ENCODE peak calls at places on chromosome 7, in six cellular contexts. S is tibial artery; N is stomach; U is CD8-positive, alpha-beta T cell; Z is CD4-positive, CD25-positive, alpha-beta regulatory T cell; E is AG04450. Q is an unnamed sample.

GRCh38 chr7:17580141-17580540 is 281.7 kb downstream of the AHR start:
- DNase-seq in S (no peak), N (no peak), U (no peak), Z (no peak), E (peak; percentile 48), Q (peak; percentile 42)

GRCh38 chr7:43933902-43934560 is 7.8 kb downstream of the UBE2D4 start:
- DNase-seq in S (no peak), N (no peak), U (no peak), Z (no peak), E (no peak), Q (no peak)

GRCh38 chr7:132049462-132050304 is 493.3 kb upstream of the PODXL start:
- DNase-seq in S (no peak), N (peak; percentile 50), U (no peak), Z (no peak), E (no peak), Q (no peak)

GRCh38 chr7:66036382-66036781 is 39.2 kb upstream of the ASL start:
- DNase-seq in S (no peak), N (no peak), U (no peak), Z (no peak), E (no peak), Q (no peak)

GRCh38 chr7:19482628-19483027 is 226.2 kb downstream of the POLR1F start:
- DNase-seq in S (no peak), N (no peak), U (no peak), Z (no peak), E (no peak), Q (no peak)

GRCh38 chr7:47508389-47509380 is 73.2 kb downstream of the TNS3 start:
- DNase-seq in S (peak; percentile 16), N (no peak), U (no peak), Z (no peak), E (no peak), Q (no peak)

GRCh38 chr7:10022957-10023356 is 950.7 kb upstream of the PHF14 start:
- DNase-seq in S (no peak), N (no peak), U (no peak), Z (no peak), E (no peak), Q (peak; percentile 0)

GRCh38 chr7:156589808-156590207 is 50.8 kb upstream of the RNF32 start:
- DNase-seq in S (no peak), N (no peak), U (no peak), Z (no peak), E (no peak), Q (no peak)

GRCh38 chr7:522938-523289 is 3.3 kb upstream of the PDGFA start:
- DNase-seq in S (no peak), N (no peak), U (no peak), Z (no peak), E (no peak), Q (no peak)

GRCh38 chr7:519974-520458 is 370 bp upstream of the PDGFA start:
- DNase-seq in S (no peak), N (peak; percentile 63), U (no peak), Z (no peak), E (no peak), Q (peak; percentile 55)

GRCh38 chr7:522071-522937 is 2.7 kb upstream of the PDGFA start:
- DNase-seq in S (peak; percentile 53), N (peak; percentile 81), U (no peak), Z (no peak), E (no peak), Q (peak; percentile 62)

GRCh38 chr7:520503-521161 is 986 bp upstream of the PDGFA start:
- DNase-seq in S (no peak), N (no peak), U (no peak), Z (no peak), E (no peak), Q (no peak)

DNA sequence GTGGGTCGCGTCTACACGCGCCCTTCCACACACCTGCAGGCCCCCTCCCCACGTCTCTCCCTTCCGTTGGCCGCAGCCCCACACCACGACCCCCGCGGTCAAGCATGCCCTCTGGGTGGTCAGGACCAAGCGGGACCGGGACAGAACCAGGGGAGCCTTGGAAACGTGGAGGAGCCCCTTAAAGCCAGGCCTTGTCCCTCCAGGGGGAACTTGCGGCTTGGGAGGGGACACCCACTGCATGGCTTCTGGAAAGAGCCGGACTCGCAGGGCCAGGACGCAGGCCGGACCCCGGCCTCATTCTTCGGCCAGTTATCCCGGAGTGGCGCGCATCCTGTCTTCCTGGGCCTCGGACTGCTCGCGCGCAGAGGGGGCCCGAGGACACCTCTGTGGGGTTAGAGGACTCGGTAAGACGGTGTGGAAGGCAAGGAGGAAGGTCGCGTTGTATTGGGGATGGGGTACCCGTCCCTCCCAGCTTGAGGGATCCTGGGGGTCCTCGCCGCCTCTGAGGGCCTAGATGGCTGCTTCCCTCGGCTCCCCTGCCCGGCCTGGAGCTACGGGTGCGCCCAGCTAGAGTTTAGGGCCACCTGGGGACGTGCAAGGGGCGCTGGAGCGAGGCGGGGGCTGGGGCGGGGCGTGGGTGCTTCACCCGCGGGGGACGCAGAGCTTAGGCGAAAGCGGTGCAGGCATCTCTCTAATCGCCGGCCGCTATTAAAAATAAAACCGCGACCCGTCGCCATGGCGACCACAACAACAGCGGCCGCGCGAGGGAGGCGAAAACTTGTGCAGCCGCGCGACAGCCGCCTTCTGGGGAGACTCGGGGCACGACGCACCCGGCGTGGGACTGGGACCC is 1.8 kb upstream of the PDGFA start:
- DNase-seq in S (peak; percentile 52), N (peak; percentile 79), U (no peak), Z (no peak), E (no peak), Q (no peak)
- H3K27ac ChIP-seq in S (peak overlapping the region; percentile 99), N (peak overlapping the region; percentile 3), U (no peak overlapping the region), Z (no peak overlapping the region), E (no peak overlapping the region), Q (peak overlapping the region; percentile 98)

GRCh38 chr7:81803267-81803666 is 33.4 kb upstream of the HGF start:
- DNase-seq in S (no peak), N (no peak), U (no peak), Z (no peak), E (no peak), Q (no peak)
- H3K27ac ChIP-seq in S (no peak overlapping the region), N (no peak overlapping the region), U (no peak overlapping the region), Z (no peak overlapping the region), E (no peak overlapping the region), Q (no peak overlapping the region)

GRCh38 chr7:22631730-22632129 is 95.3 kb upstream of the IL6 start:
- DNase-seq in S (no peak), N (no peak), U (no peak), Z (no peak), E (no peak), Q (no peak)
- H3K27ac ChIP-seq in S (no peak overlapping the region), N (no peak overlapping the region), U (no peak overlapping the region), Z (no peak overlapping the region), E (no peak overlapping the region), Q (no peak overlapping the region)

GRCh38 chr7:229184-229964 is 37.0 kb downstream of the FAM20C start:
- DNase-seq in S (peak; percentile 92), N (peak; percentile 52), U (no peak), Z (no peak), E (peak; percentile 94), Q (no peak)
- H3K27ac ChIP-seq in S (peak overlapping the region; percentile 88), N (peak overlapping the region; percentile 81), U (no peak overlapping the region), Z (no peak overlapping the region), E (peak overlapping the region; percentile 94), Q (no peak overlapping the region)

GRCh38 chr7:5413449-5413786 is 10.2 kb downstream of the TNRC18 start:
- DNase-seq in S (no peak), N (no peak), U (no peak), Z (no peak), E (no peak), Q (no peak)

GRCh38 chr7:5419523-5420107 is 4.0 kb downstream of the TNRC18 start:
- DNase-seq in S (no peak), N (peak; percentile 33), U (no peak), Z (no peak), E (no peak), Q (no peak)

GRCh38 chr7:5420108-5420840 is 3.4 kb downstream of the TNRC18 start:
- DNase-seq in S (no peak), N (peak; percentile 45), U (no peak), Z (no peak), E (no peak), Q (no peak)

GRCh38 chr7:5417106-5418071 is 6.2 kb downstream of the TNRC18 start:
- DNase-seq in S (no peak), N (peak; percentile 71), U (no peak), Z (no peak), E (no peak), Q (no peak)

GRCh38 chr7:5414876-5415275 is 8.8 kb downstream of the TNRC18 start:
- DNase-seq in S (no peak), N (no peak), U (no peak), Z (no peak), E (no peak), Q (no peak)
- H3K27ac ChIP-seq in S (no peak overlapping the region), N (peak overlapping the region; percentile 94), U (no peak overlapping the region), Z (no peak overlapping the region), E (no peak overlapping the region), Q (peak overlapping the region; percentile 100)

GRCh38 chr7:30911133-30911532 is 520 bp upstream of the AQP1 start:
- DNase-seq in S (no peak), N (no peak), U (no peak), Z (no peak), E (no peak), Q (no peak)
- H3K27ac ChIP-seq in S (peak overlapping the region; percentile 87), N (peak overlapping the region; percentile 62), U (no peak overlapping the region), Z (no peak overlapping the region), E (no peak overlapping the region), Q (no peak overlapping the region)

GRCh38 chr7:150406311-150406564 is 27.1 kb downstream of the ZNF775 start:
- DNase-seq in S (no peak), N (no peak), U (no peak), Z (no peak), E (no peak), Q (no peak)
- H3K27ac ChIP-seq in S (peak overlapping the region; percentile 97), N (peak overlapping the region; percentile 93), U (peak overlapping the region; percentile 80), Z (peak overlapping the region; percentile 84), E (peak overlapping the region; percentile 48), Q (peak overlapping the region; percentile 74)

DNA sequence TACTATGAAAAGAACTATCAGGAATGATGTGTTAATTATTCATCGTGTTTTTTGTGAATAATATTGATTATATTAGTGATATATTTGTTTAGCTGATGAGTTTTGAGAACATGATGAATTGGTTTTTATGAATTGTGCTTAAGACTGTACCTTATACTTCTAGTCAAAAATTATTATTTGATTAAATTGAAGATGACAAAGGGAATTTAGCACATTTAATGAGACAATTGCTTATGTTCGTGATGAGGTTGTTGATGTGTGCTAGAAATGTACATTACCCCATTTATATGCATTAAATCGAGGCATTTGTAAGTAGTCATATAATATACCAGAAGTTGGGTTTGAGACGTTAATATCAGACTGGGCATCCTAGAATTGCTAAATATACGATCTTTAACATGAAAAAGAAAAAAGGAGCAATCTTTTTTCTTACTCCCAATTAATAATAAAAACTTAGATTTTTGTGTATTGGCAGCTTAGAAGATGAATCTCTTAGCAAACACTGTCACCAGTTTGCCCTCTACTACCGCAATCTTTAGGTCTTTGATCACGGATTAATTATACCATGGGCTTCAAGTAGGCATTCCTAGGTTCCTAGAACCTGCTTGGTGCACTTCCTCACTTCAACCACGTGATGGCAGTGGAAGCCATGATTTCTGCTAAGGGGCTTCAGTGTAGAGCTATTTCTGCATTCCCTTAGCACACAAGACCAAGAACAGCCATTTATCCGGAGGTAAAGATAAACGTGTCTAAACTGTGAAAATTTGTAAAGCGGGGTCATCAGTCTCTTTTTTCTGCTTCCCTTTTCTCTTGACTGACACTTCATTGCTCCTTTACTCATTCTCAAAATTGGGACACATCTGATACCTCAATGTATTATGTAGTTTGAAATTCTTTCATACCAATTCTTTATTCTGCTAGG is 1.6 kb downstream of the KLHDC10 start:
- DNase-seq in S (peak; percentile 41), N (peak; percentile 51), U (peak; percentile 57), Z (peak; percentile 56), E (peak; percentile 80), Q (peak; percentile 49)
- H3K27ac ChIP-seq in S (no peak overlapping the region), N (no peak overlapping the region), U (no peak overlapping the region), Z (no peak overlapping the region), E (no peak overlapping the region), Q (no peak overlapping the region)

Q was measured in RWPE1.